ENCODE peak calls at places on chromosome 15, in eight cellular contexts. One of them, this sample, is unnamed.
A peak's percentile ranks its signal among the peaks of the same experiment; 100 is the strongest.

GRCh38 chr15:57516327-57517026 is 75.2 kb upstream of the MYZAP start:
- DNase-seq in breast epithelium: no peak
- DNase-seq in H1: no peak
- DNase-seq in GM23338: no peak
- DNase-seq in suprapubic skin: no peak
- DNase-seq in HepG2: no peak
- DNase-seq in transverse colon: no peak
- DNase-seq in K562: no peak
- DNase-seq in this sample: no peak

GRCh38 chr15:78635346-78635745 is 5.7 kb downstream of the CHRNB4 start:
- DNase-seq in transverse colon: no peak
- DNase-seq in breast epithelium: peak; percentile 20
- DNase-seq in suprapubic skin: no peak
- DNase-seq in K562: no peak
- DNase-seq in H1: no peak
- DNase-seq in GM23338: no peak
- DNase-seq in HepG2: no peak
- DNase-seq in this sample: no peak

GRCh38 chr15:56261854-56262509 is 18.3 kb upstream of the RFX7 start:
- DNase-seq in HepG2: no peak
- DNase-seq in suprapubic skin: no peak
- DNase-seq in GM23338: no peak
- DNase-seq in K562: no peak
- DNase-seq in transverse colon: peak; percentile 66
- DNase-seq in breast epithelium: no peak
- DNase-seq in H1: no peak
- DNase-seq in this sample: no peak

GRCh38 chr15:89122532-89123525 is 34.6 kb downstream of the ABHD2 start:
- DNase-seq in suprapubic skin: no peak
- DNase-seq in K562: no peak
- DNase-seq in HepG2: no peak
- DNase-seq in GM23338: no peak
- DNase-seq in transverse colon: no peak
- DNase-seq in breast epithelium: no peak
- DNase-seq in H1: no peak
- DNase-seq in this sample: no peak

GRCh38 chr15:41884458-41884857 is 9.4 kb downstream of the SPTBN5 start:
- DNase-seq in HepG2: no peak
- DNase-seq in H1: no peak
- DNase-seq in transverse colon: no peak
- DNase-seq in GM23338: no peak
- DNase-seq in K562: no peak
- DNase-seq in breast epithelium: no peak
- DNase-seq in suprapubic skin: no peak
- DNase-seq in this sample: no peak

GRCh38 chr15:58980351-58980939 is 7.0 kb upstream of the RNF111 start:
- DNase-seq in suprapubic skin: no peak
- DNase-seq in transverse colon: no peak
- DNase-seq in K562: no peak
- DNase-seq in breast epithelium: no peak
- DNase-seq in GM23338: peak; percentile 52
- DNase-seq in H1: no peak
- DNase-seq in HepG2: peak; percentile 23
- DNase-seq in this sample: no peak

GRCh38 chr15:32122013-32122412 is 91.7 kb downstream of the CHRNA7 start:
- DNase-seq in breast epithelium: no peak
- DNase-seq in transverse colon: no peak
- DNase-seq in H1: no peak
- DNase-seq in GM23338: no peak
- DNase-seq in HepG2: no peak
- DNase-seq in K562: no peak
- DNase-seq in suprapubic skin: no peak
- DNase-seq in this sample: no peak

GRCh38 chr15:50119063-50119700 is at the start of gene ATP8B4:
- DNase-seq in K562: no peak
- DNase-seq in suprapubic skin: no peak
- DNase-seq in HepG2: no peak
- DNase-seq in H1: no peak
- DNase-seq in transverse colon: no peak
- DNase-seq in breast epithelium: no peak
- DNase-seq in GM23338: peak; percentile 51
- DNase-seq in this sample: no peak

GRCh38 chr15:79988448-79989117 is 17.6 kb upstream of the BCL2A1 start:
- DNase-seq in breast epithelium: no peak
- DNase-seq in GM23338: no peak
- DNase-seq in transverse colon: no peak
- DNase-seq in H1: no peak
- DNase-seq in K562: no peak
- DNase-seq in HepG2: no peak
- DNase-seq in suprapubic skin: no peak
- DNase-seq in this sample: no peak

GRCh38 chr15:29969587-29970401 is 113.0 kb upstream of the GOLGA8J start:
- DNase-seq in HepG2: no peak
- DNase-seq in H1: no peak
- DNase-seq in K562: no peak
- DNase-seq in transverse colon: no peak
- DNase-seq in suprapubic skin: no peak
- DNase-seq in breast epithelium: no peak
- DNase-seq in GM23338: no peak
- DNase-seq in this sample: no peak

GRCh38 chr15:50808728-50809127 is 43.2 kb upstream of the SPPL2A start:
- DNase-seq in H1: no peak
- DNase-seq in HepG2: no peak
- DNase-seq in breast epithelium: no peak
- DNase-seq in transverse colon: no peak
- DNase-seq in GM23338: no peak
- DNase-seq in suprapubic skin: no peak
- DNase-seq in K562: no peak
- DNase-seq in this sample: no peak

GRCh38 chr15:56817266-56817665 is 84.0 kb upstream of the ZNF280D start:
- DNase-seq in K562: no peak
- DNase-seq in HepG2: no peak
- DNase-seq in H1: no peak
- DNase-seq in suprapubic skin: no peak
- DNase-seq in GM23338: peak; percentile 22
- DNase-seq in breast epithelium: no peak
- DNase-seq in transverse colon: no peak
- DNase-seq in this sample: no peak

GRCh38 chr15:73851679-73852078 is 21.7 kb upstream of the TBC1D21 start:
- DNase-seq in transverse colon: peak; percentile 12
- DNase-seq in H1: peak; percentile 50
- DNase-seq in K562: peak; percentile 31
- DNase-seq in suprapubic skin: peak; percentile 28
- DNase-seq in HepG2: peak; percentile 25
- DNase-seq in GM23338: peak; percentile 94
- DNase-seq in breast epithelium: no peak
- DNase-seq in this sample: peak; percentile 20

GRCh38 chr15:52306270-52306669 is 10.7 kb upstream of the MYO5C start:
- DNase-seq in breast epithelium: no peak
- DNase-seq in transverse colon: no peak
- DNase-seq in H1: no peak
- DNase-seq in GM23338: no peak
- DNase-seq in HepG2: no peak
- DNase-seq in suprapubic skin: no peak
- DNase-seq in K562: no peak
- DNase-seq in this sample: no peak
- TF ChIP-seq POLR2AphosphoS5 in breast epithelium: no peak
- TF ChIP-seq POLR2AphosphoS5 in transverse colon: no peak
- TF ChIP-seq POLR2AphosphoS5 in H1: no peak
- TF ChIP-seq POLR2AphosphoS5 in GM23338: no peak
- TF ChIP-seq POLR2AphosphoS5 in HepG2: no peak
- TF ChIP-seq POLR2AphosphoS5 in suprapubic skin: no peak
- TF ChIP-seq POLR2AphosphoS5 in K562: no peak
- TF ChIP-seq POLR2AphosphoS5 in this sample: no peak

DNA sequence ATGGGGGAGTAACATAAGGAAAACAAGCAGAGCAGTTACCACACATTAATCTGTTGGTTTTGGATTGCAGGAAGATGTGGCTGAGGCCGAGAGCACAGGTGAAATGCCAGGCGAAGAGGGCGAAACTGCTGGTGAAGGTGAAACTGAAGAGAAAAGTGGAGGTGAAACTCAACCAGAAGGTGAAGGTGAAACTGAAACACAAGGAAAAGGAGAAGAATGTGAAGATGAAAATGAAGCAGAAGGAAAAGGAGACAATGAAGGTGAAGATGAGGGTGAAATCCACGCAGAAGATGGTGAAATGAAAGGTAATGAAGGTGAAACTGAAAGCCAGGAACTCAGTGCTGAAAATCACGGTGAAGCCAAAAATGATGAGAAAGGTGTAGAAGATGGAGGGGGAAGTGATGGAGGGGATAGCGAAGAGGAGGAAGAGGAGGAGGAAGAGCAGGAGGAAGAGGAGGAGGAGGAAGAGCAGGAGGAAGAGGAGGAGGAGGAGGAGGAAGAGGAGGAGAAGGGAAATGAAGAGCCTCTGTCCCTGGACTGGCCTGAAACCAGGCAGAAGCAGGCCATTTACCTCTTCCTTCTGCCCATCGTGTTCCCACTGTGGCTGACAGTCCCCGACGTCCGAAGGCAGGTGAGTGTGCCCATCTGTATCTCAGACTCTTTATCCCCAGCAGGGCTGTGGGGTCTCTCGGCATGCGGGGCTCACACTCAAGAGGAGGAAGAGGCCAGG is 28.7 kb downstream of the SLC24A1 start:
- DNase-seq in HepG2: no peak
- DNase-seq in breast epithelium: no peak
- DNase-seq in K562: no peak
- DNase-seq in H1: no peak
- DNase-seq in transverse colon: no peak
- DNase-seq in suprapubic skin: no peak
- DNase-seq in GM23338: no peak
- DNase-seq in this sample: no peak
- TF ChIP-seq POLR2AphosphoS5 in HepG2: no peak
- TF ChIP-seq POLR2AphosphoS5 in breast epithelium: no peak
- TF ChIP-seq POLR2AphosphoS5 in K562: no peak
- TF ChIP-seq POLR2AphosphoS5 in H1: no peak
- TF ChIP-seq POLR2AphosphoS5 in transverse colon: no peak
- TF ChIP-seq POLR2AphosphoS5 in suprapubic skin: no peak
- TF ChIP-seq POLR2AphosphoS5 in GM23338: no peak
- TF ChIP-seq POLR2AphosphoS5 in this sample: no peak

GRCh38 chr15:101267320-101268104 is 9.8 kb downstream of the SELENOS start:
- DNase-seq in suprapubic skin: no peak
- DNase-seq in breast epithelium: no peak
- DNase-seq in GM23338: peak; percentile 63
- DNase-seq in HepG2: no peak
- DNase-seq in K562: peak; percentile 23
- DNase-seq in H1: no peak
- DNase-seq in transverse colon: no peak
- DNase-seq in this sample: no peak

GRCh38 chr15:101264011-101264410 is 12.2 kb upstream of the CHSY1 start:
- DNase-seq in H1: no peak
- DNase-seq in HepG2: no peak
- DNase-seq in K562: no peak
- DNase-seq in transverse colon: no peak
- DNase-seq in suprapubic skin: no peak
- DNase-seq in breast epithelium: no peak
- DNase-seq in GM23338: no peak
- DNase-seq in this sample: no peak

GRCh38 chr15:101266034-101266433 is 11.3 kb downstream of the SELENOS start:
- DNase-seq in HepG2: no peak
- DNase-seq in suprapubic skin: no peak
- DNase-seq in H1: no peak
- DNase-seq in GM23338: no peak
- DNase-seq in breast epithelium: no peak
- DNase-seq in K562: no peak
- DNase-seq in transverse colon: no peak
- DNase-seq in this sample: no peak

GRCh38 chr15:101266787-101267186 is 10.5 kb downstream of the SELENOS start:
- DNase-seq in HepG2: no peak
- DNase-seq in H1: no peak
- DNase-seq in K562: peak; percentile 19
- DNase-seq in transverse colon: no peak
- DNase-seq in GM23338: no peak
- DNase-seq in suprapubic skin: no peak
- DNase-seq in breast epithelium: no peak
- DNase-seq in this sample: no peak

DNA sequence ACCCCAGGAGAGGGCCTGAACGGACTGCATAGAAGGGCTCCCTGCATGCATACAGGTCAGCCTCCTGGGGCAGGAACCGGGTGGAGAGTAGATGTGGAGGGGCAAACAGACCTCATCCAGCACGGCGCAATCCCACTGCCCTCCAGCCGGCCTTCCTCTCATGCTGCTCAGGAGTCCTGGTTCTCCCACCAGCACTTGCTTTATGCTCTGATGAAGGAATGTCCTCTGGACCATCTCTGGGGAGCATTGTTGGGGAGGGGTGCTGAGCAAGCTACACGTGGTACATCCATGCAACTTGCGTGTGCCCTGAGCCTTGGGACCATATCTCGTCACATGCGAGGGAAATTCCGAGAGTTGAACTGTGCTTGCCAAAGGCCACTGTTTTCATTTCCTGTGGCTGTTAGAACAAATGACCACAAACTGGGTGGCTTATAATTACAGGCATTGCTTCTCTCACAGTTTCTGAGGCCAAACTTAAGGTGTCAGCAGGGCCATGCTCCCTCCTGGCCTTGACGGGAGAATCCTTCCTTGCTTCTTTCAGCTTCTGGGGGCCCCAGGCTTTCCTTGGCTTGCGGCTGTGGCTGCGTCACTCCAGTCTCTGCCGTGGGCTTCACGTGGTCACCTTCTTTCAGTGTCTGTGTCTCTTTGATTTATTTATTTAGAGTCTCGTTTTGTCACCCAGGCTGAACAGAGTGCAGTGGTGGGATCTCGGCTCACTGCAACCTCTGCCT is 12.2 kb downstream of the SELENOS start:
- DNase-seq in GM23338: no peak
- DNase-seq in breast epithelium: no peak
- DNase-seq in transverse colon: peak; percentile 35
- DNase-seq in H1: no peak
- DNase-seq in K562: no peak
- DNase-seq in HepG2: no peak
- DNase-seq in suprapubic skin: no peak
- DNase-seq in this sample: no peak
- TF ChIP-seq POLR2AphosphoS5 in GM23338: no peak
- TF ChIP-seq POLR2AphosphoS5 in breast epithelium: no peak
- TF ChIP-seq POLR2AphosphoS5 in transverse colon: no peak
- TF ChIP-seq POLR2AphosphoS5 in H1: no peak
- TF ChIP-seq POLR2AphosphoS5 in K562: no peak
- TF ChIP-seq POLR2AphosphoS5 in HepG2: no peak
- TF ChIP-seq POLR2AphosphoS5 in suprapubic skin: no peak
- TF ChIP-seq POLR2AphosphoS5 in this sample: no peak

DNA sequence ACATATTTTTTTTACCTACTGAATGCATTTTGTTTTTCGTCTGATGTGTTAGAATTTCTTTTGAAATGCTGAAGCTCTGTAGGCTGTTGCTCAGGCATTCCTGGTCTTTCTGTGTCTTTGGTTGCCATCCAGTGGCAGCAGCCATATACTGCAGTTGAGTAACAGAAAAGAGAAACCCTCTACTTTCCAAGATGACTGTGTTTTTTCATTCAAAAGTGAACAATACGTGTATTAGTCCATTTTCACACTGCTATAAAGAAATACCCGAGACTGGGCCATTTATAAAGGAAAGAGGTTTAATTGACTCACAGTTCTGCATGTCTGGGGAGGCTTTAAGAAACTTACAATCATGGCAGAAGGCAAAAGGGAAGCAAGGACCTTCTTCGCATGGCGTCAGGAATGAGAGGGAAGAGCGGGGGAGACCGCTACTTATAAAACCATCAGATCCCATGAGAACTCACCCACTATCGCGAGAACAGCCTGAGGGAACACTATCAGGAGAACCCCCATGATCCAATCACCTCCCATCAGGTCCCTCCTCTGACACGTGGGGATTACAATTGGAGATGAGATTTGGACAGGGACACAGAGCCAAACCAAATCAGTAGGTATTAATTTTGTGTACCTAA is 4.7 kb upstream of the GOLGA8B start:
- DNase-seq in K562: peak; percentile 75
- DNase-seq in transverse colon: peak; percentile 64
- DNase-seq in breast epithelium: no peak
- DNase-seq in HepG2: peak; percentile 80
- DNase-seq in H1: no peak
- DNase-seq in GM23338: peak; percentile 82
- DNase-seq in suprapubic skin: no peak
- DNase-seq in this sample: no peak
- TF ChIP-seq POLR2AphosphoS5 in K562: peak; percentile 77
- TF ChIP-seq POLR2AphosphoS5 in transverse colon: peak; percentile 60
- TF ChIP-seq POLR2AphosphoS5 in breast epithelium: peak; percentile 30
- TF ChIP-seq POLR2AphosphoS5 in HepG2: peak; percentile 76
- TF ChIP-seq POLR2AphosphoS5 in H1: peak; percentile 75
- TF ChIP-seq POLR2AphosphoS5 in GM23338: peak; percentile 54
- TF ChIP-seq POLR2AphosphoS5 in suprapubic skin: no peak
- TF ChIP-seq POLR2AphosphoS5 in this sample: peak; percentile 39

This sample was measured in SK-N-MC.